ENCODE peak calls at places on chromosomes 16 and 17, in five cellular contexts. One of them, this sample, is unnamed.

GRCh38 chr17:7280519-7281073 is 922 bp upstream of the SLC2A4 start:
- DNase-seq in transverse colon: peak; percentile 91
- DNase-seq in heart left ventricle: peak; percentile 84
- DNase-seq in stomach: peak; percentile 87
- DNase-seq in esophagus squamous epithelium: no peak
- DNase-seq in this sample: peak; percentile 82

GRCh38 chr16:49653577-49653976 is 202.3 kb downstream of the ZNF423 start:
- DNase-seq in heart left ventricle: no peak
- DNase-seq in transverse colon: no peak
- DNase-seq in esophagus squamous epithelium: no peak
- DNase-seq in stomach: no peak
- DNase-seq in this sample: no peak

GRCh38 chr17:10088444-10088843 is 110.0 kb downstream of the GAS7 start:
- DNase-seq in heart left ventricle: no peak
- DNase-seq in esophagus squamous epithelium: no peak
- DNase-seq in stomach: no peak
- DNase-seq in transverse colon: no peak
- DNase-seq in this sample: no peak

GRCh38 chr17:21551081-21551881 is 141.0 kb upstream of the KCNJ18 start:
- DNase-seq in esophagus squamous epithelium: peak; percentile 15
- DNase-seq in transverse colon: peak; percentile 84
- DNase-seq in stomach: peak; percentile 85
- DNase-seq in heart left ventricle: peak; percentile 82
- DNase-seq in this sample: peak; percentile 73

GRCh38 chr16:56807011-56807675 is 57.9 kb upstream of the SLC12A3 start:
- DNase-seq in stomach: no peak
- DNase-seq in esophagus squamous epithelium: no peak
- DNase-seq in transverse colon: no peak
- DNase-seq in heart left ventricle: no peak
- DNase-seq in this sample: no peak

GRCh38 chr17:27217631-27218030 is 76.3 kb upstream of the WSB1 start:
- DNase-seq in esophagus squamous epithelium: no peak
- DNase-seq in transverse colon: no peak
- DNase-seq in stomach: no peak
- DNase-seq in heart left ventricle: no peak
- DNase-seq in this sample: no peak

GRCh38 chr16:48076455-48077012 is 79.3 kb downstream of the ABCC12 start:
- DNase-seq in stomach: no peak
- DNase-seq in transverse colon: no peak
- DNase-seq in heart left ventricle: no peak
- DNase-seq in esophagus squamous epithelium: no peak
- DNase-seq in this sample: no peak

GRCh38 chr17:75873587-75874322 is 4.6 kb downstream of the TRIM47 start:
- DNase-seq in esophagus squamous epithelium: no peak
- DNase-seq in heart left ventricle: no peak
- DNase-seq in transverse colon: no peak
- DNase-seq in stomach: no peak
- DNase-seq in this sample: no peak

GRCh38 chr17:46043606-46044005 is 44.6 kb downstream of the STH start:
- DNase-seq in transverse colon: no peak
- DNase-seq in heart left ventricle: no peak
- DNase-seq in esophagus squamous epithelium: no peak
- DNase-seq in stomach: no peak
- DNase-seq in this sample: no peak

GRCh38 chr16:24771132-24771778 is 41.8 kb downstream of the TNRC6A start:
- DNase-seq in transverse colon: no peak
- DNase-seq in heart left ventricle: no peak
- DNase-seq in stomach: no peak
- DNase-seq in esophagus squamous epithelium: no peak
- DNase-seq in this sample: no peak

GRCh38 chr17:31424944-31425582 is 33.6 kb downstream of the RAB11FIP4 start:
- DNase-seq in heart left ventricle: no peak
- DNase-seq in transverse colon: no peak
- DNase-seq in stomach: peak; percentile 31
- DNase-seq in esophagus squamous epithelium: no peak
- DNase-seq in this sample: no peak

GRCh38 chr16:80167657-80168056 is 373.1 kb upstream of the DYNLRB2 start:
- DNase-seq in heart left ventricle: no peak
- DNase-seq in stomach: no peak
- DNase-seq in transverse colon: no peak
- DNase-seq in esophagus squamous epithelium: no peak
- DNase-seq in this sample: no peak

GRCh38 chr16:9258423-9259051 is 167.1 kb downstream of the HAPSTR1 start:
- DNase-seq in esophagus squamous epithelium: no peak
- DNase-seq in heart left ventricle: peak; percentile 11
- DNase-seq in transverse colon: peak; percentile 18
- DNase-seq in stomach: no peak
- DNase-seq in this sample: no peak

GRCh38 chr16:30656974-30657865 is 1.0 kb upstream of the FBRS start:
- DNase-seq in transverse colon: peak; percentile 37
- DNase-seq in esophagus squamous epithelium: no peak
- DNase-seq in stomach: no peak
- DNase-seq in heart left ventricle: no peak
- DNase-seq in this sample: no peak

GRCh38 chr16:27671410-27671809 is 121.5 kb downstream of the KATNIP start:
- DNase-seq in stomach: no peak
- DNase-seq in esophagus squamous epithelium: no peak
- DNase-seq in heart left ventricle: no peak
- DNase-seq in transverse colon: no peak
- DNase-seq in this sample: no peak

GRCh38 chr16:19005561-19006445 is 22.1 kb downstream of the TMC7 start:
- DNase-seq in esophagus squamous epithelium: peak; percentile 20
- DNase-seq in heart left ventricle: peak; percentile 60
- DNase-seq in stomach: peak; percentile 39
- DNase-seq in transverse colon: peak; percentile 78
- DNase-seq in this sample: no peak

GRCh38 chr16:84406006-84406963 is 37.9 kb downstream of the ATP2C2 start:
- DNase-seq in esophagus squamous epithelium: no peak
- DNase-seq in transverse colon: no peak
- DNase-seq in stomach: no peak
- DNase-seq in heart left ventricle: no peak
- DNase-seq in this sample: no peak

GRCh38 chr17:79051306-79051705 is 23.3 kb upstream of the ENGASE start:
- DNase-seq in esophagus squamous epithelium: no peak
- DNase-seq in transverse colon: no peak
- DNase-seq in stomach: no peak
- DNase-seq in heart left ventricle: no peak
- DNase-seq in this sample: no peak

GRCh38 chr16:48126801-48127644 is 28.8 kb downstream of the ABCC12 start:
- DNase-seq in transverse colon: no peak
- DNase-seq in stomach: peak; percentile 78
- DNase-seq in esophagus squamous epithelium: no peak
- DNase-seq in heart left ventricle: no peak
- DNase-seq in this sample: no peak

GRCh38 chr16:1731073-1731472 is 25.1 kb downstream of the MAPK8IP3 start:
- DNase-seq in stomach: no peak
- DNase-seq in esophagus squamous epithelium: no peak
- DNase-seq in transverse colon: no peak
- DNase-seq in heart left ventricle: no peak
- DNase-seq in this sample: no peak

GRCh38 chr16:81687183-81687456 is 92.0 kb upstream of the PLCG2 start:
- DNase-seq in heart left ventricle: no peak
- DNase-seq in transverse colon: no peak
- DNase-seq in stomach: no peak
- DNase-seq in esophagus squamous epithelium: no peak
- DNase-seq in this sample: no peak

GRCh38 chr17:18984273-18985114 is 20.1 kb downstream of the FAM83G start:
- DNase-seq in stomach: no peak
- DNase-seq in heart left ventricle: no peak
- DNase-seq in esophagus squamous epithelium: no peak
- DNase-seq in transverse colon: no peak
- DNase-seq in this sample: no peak

GRCh38 chr17:68542698-68543463 is 30.7 kb downstream of the PRKAR1A start:
- DNase-seq in esophagus squamous epithelium: no peak
- DNase-seq in heart left ventricle: no peak
- DNase-seq in transverse colon: no peak
- DNase-seq in stomach: no peak
- DNase-seq in this sample: no peak

GRCh38 chr17:28963841-28964240 is 12.5 kb upstream of the PHF12 start:
- DNase-seq in esophagus squamous epithelium: no peak
- DNase-seq in stomach: no peak
- DNase-seq in transverse colon: no peak
- DNase-seq in heart left ventricle: no peak
- DNase-seq in this sample: no peak

GRCh38 chr17:34081269-34081668 is 173.8 kb upstream of the CCL2 start:
- DNase-seq in transverse colon: no peak
- DNase-seq in stomach: no peak
- DNase-seq in esophagus squamous epithelium: no peak
- DNase-seq in heart left ventricle: no peak
- DNase-seq in this sample: no peak

GRCh38 chr17:65078441-65079160 is 22.1 kb upstream of the GNA13 start:
- DNase-seq in heart left ventricle: no peak
- DNase-seq in stomach: peak; percentile 25
- DNase-seq in esophagus squamous epithelium: no peak
- DNase-seq in transverse colon: no peak
- DNase-seq in this sample: no peak

GRCh38 chr17:51044964-51045363 is 75.7 kb downstream of the SPAG9 start:
- DNase-seq in transverse colon: no peak
- DNase-seq in stomach: no peak
- DNase-seq in esophagus squamous epithelium: no peak
- DNase-seq in heart left ventricle: no peak
- DNase-seq in this sample: no peak

GRCh38 chr17:58991718-58992331 is 114.9 kb downstream of the TRIM37 start:
- DNase-seq in stomach: peak; percentile 46
- DNase-seq in heart left ventricle: no peak
- DNase-seq in esophagus squamous epithelium: no peak
- DNase-seq in transverse colon: peak; percentile 22
- DNase-seq in this sample: no peak

GRCh38 chr16:51149721-51150158 is 1.3 kb downstream of the SALL1 start:
- DNase-seq in heart left ventricle: no peak
- DNase-seq in transverse colon: no peak
- DNase-seq in esophagus squamous epithelium: no peak
- DNase-seq in stomach: no peak
- DNase-seq in this sample: no peak

DNA sequence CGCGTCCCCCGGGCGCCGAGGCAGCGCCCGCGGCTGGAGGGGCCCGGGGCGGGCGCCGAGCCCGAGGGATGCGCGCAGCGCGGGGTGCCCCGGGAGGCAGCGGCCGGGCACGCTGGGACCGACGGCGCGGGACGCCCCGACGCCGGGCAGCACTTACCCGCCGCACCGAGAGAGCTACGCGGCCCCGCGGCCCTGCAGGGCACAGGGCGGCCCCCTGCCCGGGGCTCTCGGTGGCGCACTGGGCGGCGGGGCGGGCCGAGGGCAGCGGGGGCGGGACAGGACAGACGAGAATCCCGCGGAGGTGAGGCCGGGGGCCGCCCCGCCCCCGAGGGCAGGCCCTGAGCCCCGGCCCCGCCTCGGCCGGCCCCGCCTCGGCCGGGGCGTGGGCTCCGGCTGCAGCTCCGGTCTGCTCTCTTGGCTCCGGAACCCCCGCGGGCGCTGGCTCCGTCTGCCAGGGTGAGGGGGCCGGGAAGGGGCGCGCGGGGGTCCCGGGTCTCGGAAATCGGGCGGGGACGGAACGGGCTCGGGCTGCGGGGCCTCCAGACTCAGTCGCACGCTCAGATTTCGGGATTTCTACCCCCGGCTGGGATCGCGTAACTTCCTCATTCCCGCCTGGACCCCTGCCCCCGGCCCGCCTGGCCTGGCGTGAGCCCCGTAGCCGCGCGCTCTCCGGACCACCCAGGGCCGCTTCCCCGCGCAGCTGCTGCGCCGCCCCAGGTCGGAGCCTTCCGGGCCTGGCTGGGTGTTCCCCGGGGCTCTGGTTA is at the start of gene PLD2:
- DNase-seq in stomach: peak; percentile 91
- DNase-seq in esophagus squamous epithelium: peak; percentile 28
- DNase-seq in heart left ventricle: peak; percentile 89
- DNase-seq in transverse colon: peak; percentile 91
- DNase-seq in this sample: peak; percentile 76
- TF ChIP-seq CTCF in stomach: no peak
- TF ChIP-seq CTCF in esophagus squamous epithelium: no peak
- TF ChIP-seq CTCF in heart left ventricle: no peak
- TF ChIP-seq CTCF in transverse colon: no peak
- TF ChIP-seq CTCF in this sample: no peak

GRCh38 chr16:70428178-70428998 is 10.5 kb downstream of the ST3GAL2 start:
- DNase-seq in heart left ventricle: peak; percentile 95
- DNase-seq in esophagus squamous epithelium: peak; percentile 28
- DNase-seq in transverse colon: peak; percentile 92
- DNase-seq in stomach: peak; percentile 87
- DNase-seq in this sample: peak; percentile 71
- TF ChIP-seq POLR2A in heart left ventricle: no peak
- TF ChIP-seq POLR2A in esophagus squamous epithelium: no peak
- TF ChIP-seq POLR2A in transverse colon: peak; percentile 57
- TF ChIP-seq POLR2A in stomach: no peak
- TF ChIP-seq POLR2A in this sample: no peak

GRCh38 chr16:89545831-89546574 is 14.5 kb upstream of the RPL13 start:
- DNase-seq in transverse colon: peak; percentile 80
- DNase-seq in esophagus squamous epithelium: no peak
- DNase-seq in heart left ventricle: no peak
- DNase-seq in stomach: peak; percentile 79
- DNase-seq in this sample: no peak

GRCh38 chr16:89545044-89545830 is 15.2 kb upstream of the RPL13 start:
- DNase-seq in heart left ventricle: no peak
- DNase-seq in esophagus squamous epithelium: no peak
- DNase-seq in stomach: no peak
- DNase-seq in transverse colon: no peak
- DNase-seq in this sample: no peak

GRCh38 chr16:89544113-89544512 is 16.4 kb upstream of the RPL13 start:
- DNase-seq in esophagus squamous epithelium: no peak
- DNase-seq in stomach: no peak
- DNase-seq in transverse colon: no peak
- DNase-seq in heart left ventricle: no peak
- DNase-seq in this sample: no peak

GRCh38 chr16:89546781-89547180 is 13.7 kb upstream of the RPL13 start:
- DNase-seq in heart left ventricle: no peak
- DNase-seq in esophagus squamous epithelium: no peak
- DNase-seq in stomach: no peak
- DNase-seq in transverse colon: no peak
- DNase-seq in this sample: no peak

GRCh38 chr16:89544713-89545043 is 15.8 kb upstream of the RPL13 start:
- DNase-seq in transverse colon: no peak
- DNase-seq in esophagus squamous epithelium: no peak
- DNase-seq in heart left ventricle: no peak
- DNase-seq in stomach: no peak
- DNase-seq in this sample: no peak
- H3K36me3 ChIP-seq in transverse colon: peaks cover 20% of the 10 kb centered on the region
- H3K36me3 ChIP-seq in esophagus squamous epithelium: peaks cover 24% of the 10 kb centered on the region
- H3K36me3 ChIP-seq in heart left ventricle: peaks cover 12% of the 10 kb centered on the region
- H3K36me3 ChIP-seq in stomach: peaks cover 91% of the 10 kb centered on the region
- H3K36me3 ChIP-seq in this sample: peaks cover 21% of the 10 kb centered on the region

DNA sequence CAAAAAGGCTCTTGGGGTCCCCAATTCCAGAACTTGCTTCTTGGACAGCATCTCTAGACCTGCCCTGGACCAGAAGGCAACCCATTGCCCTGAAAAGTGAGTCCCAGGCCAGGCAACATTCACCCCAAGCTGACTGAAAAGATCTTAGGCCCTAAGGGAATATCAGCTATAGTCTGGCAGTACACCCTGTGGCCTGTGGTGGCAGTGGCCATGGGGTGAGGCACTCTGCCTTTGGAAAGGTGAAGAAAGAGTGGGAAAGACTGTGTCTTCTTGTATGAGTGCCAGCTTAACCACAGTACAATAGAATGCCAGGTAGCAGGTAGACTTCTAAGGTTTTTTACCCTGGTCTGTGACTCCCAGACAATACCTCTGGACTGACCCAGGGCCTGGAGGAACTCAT is 564.5 kb downstream of the CDH8 start:
- DNase-seq in esophagus squamous epithelium: no peak
- DNase-seq in heart left ventricle: no peak
- DNase-seq in transverse colon: no peak
- DNase-seq in stomach: no peak
- DNase-seq in this sample: no peak
- TF ChIP-seq CTCF in esophagus squamous epithelium: no peak
- TF ChIP-seq CTCF in heart left ventricle: no peak
- TF ChIP-seq CTCF in transverse colon: no peak
- TF ChIP-seq CTCF in stomach: no peak
- TF ChIP-seq CTCF in this sample: no peak

This sample was measured in breast epithelium.